ENCODE peak calls at places on chromosomes 13 and 19, in six cellular contexts. C is tibial nerve; P is prostate gland; G is neural progenitor cell; A is activated CD8-positive, alpha-beta T cell treated with anti-CD3 and anti-CD28 coated beads for 36 hours; F is AG10803. E is an unnamed sample.

GRCh38 chr19:1265611-1266115 is 3.5 kb upstream of the CIRBP start:
- DNase-seq in C (no peak), P (peak; percentile 38), G (no peak), A (peak; percentile 79), F (peak; percentile 94), E (peak; percentile 33)

GRCh38 chr13:98222081-98222554 is 45.0 kb upstream of the RNF113B start:
- DNase-seq in C (no peak), P (peak; percentile 31), G (no peak), A (no peak), F (peak; percentile 71), E (no peak)

GRCh38 chr19:53642381-53643099 is 10.7 kb downstream of the DPRX start:
- DNase-seq in C (no peak), P (no peak), G (no peak), A (no peak), F (no peak), E (no peak)

GRCh38 chr13:98172570-98173405 is 4.3 kb downstream of the RNF113B start:
- DNase-seq in C (no peak), P (peak; percentile 43), G (no peak), A (no peak), F (peak; percentile 49), E (no peak)

GRCh38 chr19:13964776-13965175 is 12.5 kb downstream of the DCAF15 start:
- DNase-seq in C (no peak), P (no peak), G (no peak), A (no peak), F (peak; percentile 16), E (no peak)

GRCh38 chr13:22926176-22927007 is 254.4 kb upstream of the SGCG start:
- DNase-seq in C (peak; percentile 41), P (peak; percentile 36), G (peak; percentile 27), A (no peak), F (peak; percentile 17), E (no peak)

GRCh38 chr13:94352057-94352456 is 127.4 kb downstream of the DCT start:
- DNase-seq in C (no peak), P (no peak), G (no peak), A (no peak), F (no peak), E (no peak)

GRCh38 chr19:8396563-8397203 is 6.5 kb downstream of the RAB11B start:
- DNase-seq in C (no peak), P (peak; percentile 54), G (peak; percentile 67), A (peak; percentile 89), F (peak; percentile 41), E (peak; percentile 85)

GRCh38 chr19:6948884-6949283 is 61.5 kb downstream of the ADGRE1 start:
- DNase-seq in C (no peak), P (no peak), G (no peak), A (no peak), F (no peak), E (no peak)

GRCh38 chr19:8017808-8018207 is 12.4 kb upstream of the ELAVL1 start:
- DNase-seq in C (no peak), P (no peak), G (peak; percentile 52), A (peak; percentile 64), F (no peak), E (peak; percentile 77)

GRCh38 chr19:44653977-44654784 is 10.5 kb downstream of the PVR start:
- DNase-seq in C (peak; percentile 61), P (peak; percentile 58), G (peak; percentile 80), A (peak; percentile 88), F (peak; percentile 63), E (peak; percentile 88)

GRCh38 chr13:33394294-33394932 is 108.9 kb upstream of the STARD13 start:
- DNase-seq in C (no peak), P (no peak), G (no peak), A (no peak), F (no peak), E (no peak)

GRCh38 chr19:2333027-2333806 is 4.7 kb downstream of the SPPL2B start:
- DNase-seq in C (no peak), P (no peak), G (no peak), A (no peak), F (no peak), E (no peak)

GRCh38 chr19:45075215-45076028 is 856 bp downstream of the ZNF296 start:
- DNase-seq in C (no peak), P (peak; percentile 63), G (peak; percentile 43), A (peak; percentile 60), F (peak; percentile 33), E (peak; percentile 97)

GRCh38 chr19:15733895-15734294 is 3.9 kb upstream of the OR10H3 start:
- DNase-seq in C (no peak), P (no peak), G (no peak), A (no peak), F (no peak), E (no peak)

GRCh38 chr19:36051236-36051635 is 2.8 kb downstream of the THAP8 start:
- DNase-seq in C (no peak), P (no peak), G (peak; percentile 67), A (peak; percentile 22), F (no peak), E (no peak)

GRCh38 chr19:34904521-34904845 is 22.2 kb upstream of the ZNF30 start:
- DNase-seq in C (no peak), P (no peak), G (no peak), A (no peak), F (no peak), E (no peak)

GRCh38 chr13:100707818-100708740 is 33.5 kb upstream of the TMTC4 start:
- DNase-seq in C (no peak), P (no peak), G (no peak), A (peak; percentile 12), F (no peak), E (no peak)

GRCh38 chr13:75366380-75367280 is 115.3 kb downstream of the TBC1D4 start:
- DNase-seq in C (no peak), P (no peak), G (no peak), A (no peak), F (no peak), E (no peak)

GRCh38 chr13:111051656-111052232 is 63.4 kb upstream of the ARHGEF7 start:
- DNase-seq in C (no peak), P (no peak), G (no peak), A (no peak), F (no peak), E (no peak)

GRCh38 chr13:109198585-109198984 is 569.2 kb downstream of the MYO16 start:
- DNase-seq in C (no peak), P (no peak), G (no peak), A (no peak), F (peak; percentile 72), E (no peak)

GRCh38 chr13:109200556-109200955 is 571.1 kb downstream of the MYO16 start:
- DNase-seq in C (no peak), P (no peak), G (no peak), A (no peak), F (no peak), E (no peak)

GRCh38 chr13:109199280-109199679 is 569.9 kb downstream of the MYO16 start:
- DNase-seq in C (no peak), P (no peak), G (no peak), A (no peak), F (no peak), E (no peak)

GRCh38 chr13:109192306-109192705 is 562.9 kb downstream of the MYO16 start:
- DNase-seq in C (no peak), P (no peak), G (no peak), A (no peak), F (no peak), E (no peak)

GRCh38 chr13:109196896-109197295 is 567.5 kb downstream of the MYO16 start:
- DNase-seq in C (no peak), P (no peak), G (peak; percentile 67), A (no peak), F (no peak), E (no peak)
- TF ChIP-seq CTCF in C (no peak), P (no peak), G (peak; percentile 56), A (no peak), F (no peak), E (peak; percentile 5)

GRCh38 chr13:109869312-109870237 is 83.2 kb upstream of the IRS2 start:
- DNase-seq in C (peak; percentile 42), P (peak; percentile 36), G (no peak), A (peak; percentile 67), F (peak; percentile 66), E (no peak)
- TF ChIP-seq CTCF in C (no peak), P (no peak), G (no peak), A (no peak), F (no peak), E (no peak)

GRCh38 chr13:37608750-37609339 is 10.3 kb upstream of the POSTN start:
- DNase-seq in C (no peak), P (no peak), G (no peak), A (no peak), F (no peak), E (no peak)
- TF ChIP-seq CTCF in C (no peak), P (peak; percentile 10), G (peak; percentile 46), A (no peak), F (peak; percentile 64), E (peak; percentile 39)

GRCh38 chr19:4370418-4371041 is 27.2 kb downstream of the MPND start:
- DNase-seq in C (no peak), P (no peak), G (no peak), A (no peak), F (no peak), E (no peak)

GRCh38 chr19:4373601-4374441 is 26.5 kb downstream of the SH3GL1 start:
- DNase-seq in C (no peak), P (no peak), G (no peak), A (no peak), F (peak; percentile 78), E (no peak)

GRCh38 chr19:4372630-4373367 is 27.5 kb downstream of the SH3GL1 start:
- DNase-seq in C (no peak), P (no peak), G (no peak), A (no peak), F (no peak), E (no peak)

GRCh38 chr19:4371209-4371897 is 28.0 kb downstream of the MPND start:
- DNase-seq in C (no peak), P (no peak), G (no peak), A (no peak), F (no peak), E (no peak)

DNA sequence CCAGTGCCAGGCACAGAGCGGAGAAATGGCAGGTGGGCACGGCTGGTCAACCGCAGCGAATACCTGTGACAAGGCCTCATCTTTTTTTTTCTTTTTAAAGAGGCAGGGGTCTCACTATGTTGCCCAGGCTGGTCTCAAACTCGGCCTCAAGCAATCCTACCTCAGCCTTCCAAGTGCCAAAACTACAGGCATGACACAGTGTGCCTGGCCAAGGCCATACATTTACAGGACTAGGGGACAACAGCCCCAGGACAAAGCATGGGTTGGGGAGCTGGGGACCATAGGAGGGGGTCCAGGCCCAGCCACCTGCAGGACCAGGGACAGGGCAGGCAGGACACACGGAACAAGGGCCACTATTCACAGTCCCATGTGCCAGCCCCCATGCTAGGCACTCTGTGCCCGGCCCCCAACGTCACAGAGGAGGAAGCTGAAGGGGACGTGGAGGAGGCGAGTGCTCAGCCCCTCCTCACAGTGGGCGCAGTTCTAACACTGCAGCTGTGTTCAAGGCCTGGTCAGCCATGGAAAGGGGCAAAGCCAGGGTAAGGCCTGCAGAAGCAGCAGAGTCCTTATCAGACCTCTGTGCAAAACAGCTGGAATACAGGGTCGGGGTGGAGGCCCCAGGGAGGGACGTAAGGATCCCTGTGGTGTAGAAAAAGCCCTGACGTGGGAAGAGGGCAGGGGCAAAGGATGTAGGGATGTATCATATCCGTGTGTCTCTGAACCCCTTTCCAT is 28.3 kb downstream of the SH3GL1 start:
- DNase-seq in C (no peak), P (no peak), G (no peak), A (no peak), F (no peak), E (no peak)
- TF ChIP-seq CTCF in C (no peak), P (no peak), G (no peak), A (no peak), F (no peak), E (no peak)

GRCh38 chr19:37654833-37655688 is at the start of gene ZFP30:
- DNase-seq in C (peak; percentile 63), P (peak; percentile 92), G (peak; percentile 93), A (peak; percentile 74), F (peak; percentile 86), E (peak; percentile 79)
- TF ChIP-seq CTCF in C (no peak), P (no peak), G (no peak), A (no peak), F (no peak), E (no peak)

GRCh38 chr19:42108527-42109389 is 23.5 kb downstream of the POU2F2 start:
- DNase-seq in C (peak; percentile 57), P (peak; percentile 71), G (peak; percentile 93), A (peak; percentile 95), F (peak; percentile 85), E (peak; percentile 87)
- TF ChIP-seq CTCF in C (peak; percentile 80), P (peak; percentile 97), G (peak; percentile 100), A (peak; percentile 100), F (peak; percentile 100), E (peak; percentile 100)